ENCODE peak calls at places on chromosomes 4 and X, in five cellular contexts. One of them, this sample, is unnamed.

GRCh38 chrX:74925210-74926088 is at the start of gene NEXMIF:
- DNase-seq in K562: no peak
- DNase-seq in SK-N-SH: peak
- DNase-seq in HepG2: peak
- DNase-seq in GM12878: no peak
- DNase-seq in this sample: no peak

GRCh38 chrX:155127465-155127864 is 56.2 kb downstream of the BRCC3 start:
- DNase-seq in HepG2: peak
- DNase-seq in SK-N-SH: no peak
- DNase-seq in GM12878: no peak
- DNase-seq in K562: no peak
- DNase-seq in this sample: no peak

GRCh38 chr4:22607382-22607781 is 85.4 kb upstream of the GBA3 start:
- DNase-seq in SK-N-SH: peak
- DNase-seq in HepG2: peak
- DNase-seq in K562: no peak
- DNase-seq in GM12878: no peak
- DNase-seq in this sample: peak

GRCh38 chr4:100742045-100742444 is 224.2 kb upstream of the EMCN start:
- DNase-seq in HepG2: peak
- DNase-seq in K562: no peak
- DNase-seq in GM12878: no peak
- DNase-seq in SK-N-SH: peak
- DNase-seq in this sample: no peak

GRCh38 chrX:55908685-55909212 is 191.2 kb downstream of the RRAGB start:
- DNase-seq in GM12878: no peak
- DNase-seq in SK-N-SH: no peak
- DNase-seq in HepG2: no peak
- DNase-seq in K562: no peak
- DNase-seq in this sample: no peak

GRCh38 chrX:36753602-36754001 is 254.6 kb upstream of the FAM47C start:
- DNase-seq in SK-N-SH: no peak
- DNase-seq in K562: no peak
- DNase-seq in HepG2: no peak
- DNase-seq in GM12878: no peak
- DNase-seq in this sample: no peak

GRCh38 chr4:155207534-155208257 is 740 bp upstream of the NPY2R start:
- DNase-seq in SK-N-SH: peak
- DNase-seq in K562: no peak
- DNase-seq in GM12878: no peak
- DNase-seq in HepG2: no peak
- DNase-seq in this sample: no peak

GRCh38 chr4:123599920-123600394 is 203.4 kb downstream of the SPRY1 start:
- DNase-seq in SK-N-SH: peak
- DNase-seq in GM12878: peak
- DNase-seq in K562: peak
- DNase-seq in HepG2: peak
- DNase-seq in this sample: peak

GRCh38 chr4:8664976-8665375 is 72.4 kb downstream of the CPZ start:
- DNase-seq in HepG2: no peak
- DNase-seq in GM12878: no peak
- DNase-seq in K562: no peak
- DNase-seq in SK-N-SH: no peak
- DNase-seq in this sample: no peak

GRCh38 chr4:77169496-77169895 is 12.5 kb downstream of the CCNG2 start:
- DNase-seq in GM12878: no peak
- DNase-seq in HepG2: no peak
- DNase-seq in K562: no peak
- DNase-seq in SK-N-SH: no peak
- DNase-seq in this sample: no peak

GRCh38 chrX:107204063-107204605 is 2.1 kb downstream of the NUP62CL start:
- DNase-seq in K562: no peak
- DNase-seq in GM12878: no peak
- DNase-seq in HepG2: no peak
- DNase-seq in SK-N-SH: no peak
- DNase-seq in this sample: no peak

GRCh38 chrX:42499620-42500019 is 278.3 kb downstream of the PPP1R2C start:
- DNase-seq in K562: no peak
- DNase-seq in GM12878: no peak
- DNase-seq in SK-N-SH: no peak
- DNase-seq in HepG2: no peak
- DNase-seq in this sample: no peak

GRCh38 chr4:40685300-40685699 is 55.6 kb upstream of the RBM47 start:
- DNase-seq in HepG2: peak
- DNase-seq in K562: no peak
- DNase-seq in SK-N-SH: no peak
- DNase-seq in GM12878: no peak
- DNase-seq in this sample: no peak

DNA sequence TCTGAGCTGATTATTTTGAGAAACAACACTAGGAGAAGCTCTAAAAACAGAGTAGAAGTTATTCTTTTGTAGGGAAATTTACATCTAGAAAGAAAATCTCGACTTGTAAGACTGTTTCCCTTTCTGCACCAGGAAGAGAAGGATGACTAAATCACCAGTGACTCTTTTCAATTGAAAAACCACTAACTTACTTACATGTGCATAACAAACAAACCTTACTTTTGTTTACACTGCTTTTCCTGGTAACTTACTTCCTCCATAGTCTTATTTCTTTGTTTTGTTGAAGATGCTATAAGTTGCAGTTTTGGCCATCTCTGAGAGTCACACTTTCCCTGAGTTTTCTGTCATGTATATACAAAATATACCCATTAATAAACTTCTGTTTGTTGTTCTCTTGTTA is 293.6 kb upstream of the FAT4 start:
- DNase-seq in K562: no peak
- DNase-seq in GM12878: no peak
- DNase-seq in SK-N-SH: no peak
- DNase-seq in HepG2: no peak
- DNase-seq in this sample: no peak
- TF ChIP-seq GABPA in K562: no peak
- TF ChIP-seq GABPA in GM12878: no peak
- TF ChIP-seq GABPA in SK-N-SH: no peak
- TF ChIP-seq GABPA in HepG2: no peak
- TF ChIP-seq GABPA in this sample: no peak

GRCh38 chr4:54217642-54218486 is 11.2 kb upstream of the PDGFRA start:
- DNase-seq in K562: peak
- DNase-seq in GM12878: no peak
- DNase-seq in HepG2: peak
- DNase-seq in SK-N-SH: peak
- DNase-seq in this sample: peak
- TF ChIP-seq POLR2AphosphoS5 in K562: no peak
- TF ChIP-seq POLR2AphosphoS5 in GM12878: no peak
- TF ChIP-seq POLR2AphosphoS5 in HepG2: no peak
- TF ChIP-seq POLR2AphosphoS5 in SK-N-SH: peak
- TF ChIP-seq POLR2AphosphoS5 in this sample: no peak

DNA sequence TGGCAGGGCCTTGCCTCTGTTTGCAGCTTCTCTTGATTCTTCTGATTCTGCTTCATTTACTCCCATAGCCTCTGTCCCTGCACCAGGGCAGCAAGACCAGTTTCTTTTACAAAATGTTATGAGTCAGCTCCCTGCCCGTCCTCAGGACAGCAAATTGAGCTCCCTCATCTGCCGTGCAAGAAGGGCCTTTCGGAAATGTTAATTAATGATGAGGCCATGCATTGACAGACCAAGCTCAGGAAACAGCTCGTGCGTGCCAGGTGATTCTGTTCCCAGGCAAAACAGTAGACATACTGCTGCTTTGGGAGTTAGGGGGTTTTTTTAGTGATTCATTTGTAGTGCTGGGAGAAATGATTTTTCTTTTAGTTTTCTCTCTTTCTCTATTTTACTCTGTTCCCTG is 231.7 kb downstream of the FBXW7 start:
- DNase-seq in SK-N-SH: no peak
- DNase-seq in K562: no peak
- DNase-seq in HepG2: no peak
- DNase-seq in GM12878: peak
- DNase-seq in this sample: no peak
- TF ChIP-seq REST in SK-N-SH: no peak
- TF ChIP-seq REST in K562: no peak
- TF ChIP-seq REST in HepG2: no peak
- TF ChIP-seq REST in GM12878: no peak
- TF ChIP-seq REST in this sample: no peak

GRCh38 chr4:113618205-113618604 is 143.3 kb downstream of the CAMK2D start:
- DNase-seq in GM12878: no peak
- DNase-seq in HepG2: no peak
- DNase-seq in SK-N-SH: no peak
- DNase-seq in K562: no peak
- DNase-seq in this sample: no peak

GRCh38 chr4:113617195-113617594 is 144.3 kb downstream of the CAMK2D start:
- DNase-seq in K562: no peak
- DNase-seq in GM12878: no peak
- DNase-seq in SK-N-SH: no peak
- DNase-seq in HepG2: no peak
- DNase-seq in this sample: no peak

GRCh38 chr4:113614414-113614813 is 147.1 kb downstream of the CAMK2D start:
- DNase-seq in SK-N-SH: no peak
- DNase-seq in K562: no peak
- DNase-seq in HepG2: no peak
- DNase-seq in GM12878: no peak
- DNase-seq in this sample: no peak

GRCh38 chr4:113613503-113613902 is 148.0 kb downstream of the CAMK2D start:
- DNase-seq in GM12878: no peak
- DNase-seq in HepG2: no peak
- DNase-seq in K562: no peak
- DNase-seq in SK-N-SH: no peak
- DNase-seq in this sample: no peak

DNA sequence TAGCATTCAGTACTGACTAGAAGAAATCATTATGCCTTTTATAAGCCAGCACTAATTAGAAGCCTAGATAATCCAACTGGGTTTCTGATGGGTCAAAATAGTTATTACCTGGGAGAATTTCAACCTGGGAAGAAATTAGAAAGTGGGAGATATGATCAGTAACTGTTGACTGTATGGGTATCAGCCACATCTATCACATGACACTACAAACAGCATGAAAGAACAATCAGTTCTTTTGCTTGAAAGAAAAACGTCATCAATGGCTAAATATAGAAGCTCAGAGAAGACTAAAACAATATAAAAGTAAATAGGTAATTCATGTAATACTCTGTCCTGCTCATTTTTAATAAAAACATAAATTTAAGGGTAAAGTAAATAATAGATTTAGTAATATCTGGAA is 145.1 kb downstream of the CAMK2D start:
- DNase-seq in HepG2: no peak
- DNase-seq in SK-N-SH: no peak
- DNase-seq in K562: no peak
- DNase-seq in GM12878: no peak
- DNase-seq in this sample: no peak
- TF ChIP-seq GABPA in HepG2: no peak
- TF ChIP-seq GABPA in SK-N-SH: no peak
- TF ChIP-seq GABPA in K562: no peak
- TF ChIP-seq GABPA in GM12878: no peak
- TF ChIP-seq GABPA in this sample: no peak